ENCODE peak calls at places on chromosomes 1 and 21, in seven cellular contexts. R is neural crest cell, B is glutamatergic neuron, T is heart left ventricle, S is MM.1S, W is AG04450, E is astrocyte. A is an unnamed sample.

GRCh38 chr1:195806060-195806459 is 802.2 kb downstream of the KCNT2 start:
- DNase-seq in W (no peak), E (no peak), R (no peak), B (no peak), S (no peak), T (no peak), A (no peak)

GRCh38 chr1:19089524-19089923 is 120.5 kb downstream of the UBR4 start:
- DNase-seq in T (no peak), R (no peak), E (no peak), W (no peak), B (no peak), S (no peak), A (no peak)

GRCh38 chr1:246788895-246789338 is 64.7 kb downstream of the SCCPDH start:
- DNase-seq in E (peak; percentile 8), B (no peak), R (no peak), T (no peak), W (no peak), S (no peak), A (peak; percentile 37)

GRCh38 chr1:22850681-22851080 is 122.0 kb downstream of the LACTBL1 start:
- DNase-seq in W (no peak), T (peak; percentile 43), E (no peak), R (no peak), B (no peak), S (no peak), A (no peak)

GRCh38 chr1:12132078-12132477 is 34.7 kb upstream of the TNFRSF1B start:
- DNase-seq in W (no peak), R (no peak), B (no peak), S (no peak), E (no peak), T (no peak), A (peak; percentile 8)

GRCh38 chr1:17369466-17369865 is 2.5 kb upstream of the PADI6 start:
- DNase-seq in T (no peak), S (no peak), W (no peak), B (no peak), R (no peak), E (peak; percentile 67), A (no peak)

GRCh38 chr21:30193201-30193600 is 22.7 kb downstream of the CLDN8 start:
- DNase-seq in S (no peak), W (no peak), E (no peak), R (no peak), T (no peak), B (no peak), A (no peak)

GRCh38 chr1:76891931-76892330 is 24.7 kb downstream of the ST6GALNAC5 start:
- DNase-seq in B (no peak), S (no peak), W (peak; percentile 18), E (no peak), T (no peak), R (no peak), A (no peak)

GRCh38 chr21:42614811-42615342 is 38.5 kb upstream of the PDE9A start:
- DNase-seq in S (no peak), B (no peak), T (no peak), E (no peak), W (no peak), R (no peak), A (peak; percentile 47)

GRCh38 chr1:166915941-166916340 is 39.9 kb upstream of the TADA1 start:
- DNase-seq in S (no peak), R (no peak), W (no peak), E (peak; percentile 26), B (no peak), T (no peak), A (no peak)

GRCh38 chr1:164613176-164613575 is 54.2 kb downstream of the PBX1 start:
- DNase-seq in W (no peak), R (no peak), E (peak; percentile 61), B (no peak), T (no peak), S (no peak), A (no peak)

GRCh38 chr1:173270243-173270642 is 63.1 kb upstream of the TNFSF4 start:
- DNase-seq in B (no peak), R (no peak), W (no peak), T (no peak), E (no peak), S (no peak), A (no peak)

GRCh38 chr21:32371913-32372314 is 20.9 kb downstream of the URB1 start:
- DNase-seq in S (no peak), T (no peak), E (peak; percentile 57), W (peak; percentile 52), R (no peak), B (no peak), A (no peak)

GRCh38 chr1:65526049-65526556 is 105.6 kb downstream of the LEPR start:
- DNase-seq in B (no peak), R (no peak), W (no peak), S (no peak), T (no peak), E (no peak), A (peak; percentile 11)

GRCh38 chr1:88961647-88962275 is 30.7 kb downstream of the KYAT3 start:
- DNase-seq in W (no peak), T (no peak), B (no peak), E (no peak), R (no peak), S (no peak), A (no peak)

DNA sequence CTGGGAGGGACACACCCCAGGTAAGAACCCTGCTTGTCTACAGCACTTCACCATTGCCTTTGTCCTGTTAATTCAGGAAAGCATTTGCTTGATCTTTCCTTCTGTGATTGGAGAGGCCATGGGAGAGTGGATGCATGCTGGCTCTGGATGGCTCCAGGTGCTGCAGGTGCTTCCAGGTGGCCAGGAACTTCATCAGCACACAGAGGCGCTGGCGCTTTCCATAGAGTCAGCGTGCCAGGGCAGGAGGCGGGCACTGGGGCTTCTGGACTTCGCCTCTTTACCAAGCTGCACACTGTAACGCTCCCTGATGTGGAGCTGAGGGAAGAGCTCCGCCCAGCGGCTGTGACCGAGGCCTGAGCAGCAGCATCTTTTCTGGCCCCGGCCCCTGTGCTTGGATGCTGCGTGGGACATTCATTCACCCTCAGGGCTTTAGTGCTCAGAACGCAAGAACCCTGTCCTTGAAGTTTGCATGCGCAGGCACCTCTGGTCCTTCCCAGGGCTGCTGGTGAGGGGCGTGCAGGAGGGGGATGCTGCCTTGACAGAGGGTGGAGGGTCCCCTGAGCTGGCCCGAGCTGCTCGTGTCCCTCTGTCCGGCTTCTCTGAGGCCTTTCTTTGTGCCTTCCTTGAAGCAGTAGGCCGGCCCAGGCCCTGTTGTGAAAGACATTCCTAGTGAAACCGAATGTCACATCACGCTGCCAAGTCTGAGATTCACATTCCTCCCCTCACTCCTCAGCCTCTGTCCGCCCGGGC is 1.6 kb upstream of the MX2 start:
- DNase-seq in B (no peak), S (no peak), E (peak; percentile 43), R (no peak), W (peak; percentile 10), T (no peak), A (no peak)
- TF ChIP-seq CTCF in B (no peak), S (no peak), E (no peak), R (peak; percentile 15), W (peak; percentile 4), T (no peak), A (no peak)

DNA sequence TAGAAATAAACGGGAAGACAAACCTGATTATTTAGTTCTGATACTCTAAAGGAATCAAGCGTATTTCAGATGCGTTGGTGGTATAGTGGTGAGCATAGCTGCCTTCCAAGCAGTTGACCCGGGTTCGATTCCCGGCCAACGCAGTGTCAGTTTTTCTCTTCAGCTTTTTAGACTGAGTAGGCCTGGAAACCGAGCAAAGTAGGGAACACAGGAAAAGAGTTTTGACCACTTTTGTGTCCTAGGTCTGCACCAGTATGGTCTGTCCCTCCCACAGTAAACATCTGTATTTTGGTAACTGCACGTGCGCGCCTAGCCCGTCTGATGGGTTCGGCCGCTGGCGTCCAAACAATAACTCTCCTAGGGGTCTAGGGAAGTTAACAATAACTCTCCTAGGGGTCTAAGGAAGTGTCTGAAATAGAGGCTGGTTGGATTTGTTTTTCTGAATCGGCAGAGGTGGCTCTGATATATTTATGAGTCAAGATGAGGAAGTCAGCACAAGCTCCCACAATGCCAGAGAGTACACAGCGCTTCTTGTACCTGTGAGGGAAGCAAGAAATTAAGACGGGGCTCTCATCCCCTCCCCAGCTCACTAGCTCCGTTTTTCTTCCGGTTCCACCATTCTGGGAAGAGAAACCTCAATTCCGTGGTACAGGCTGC is 15.6 kb upstream of the HJV start:
- DNase-seq in W (peak; percentile 78), T (peak; percentile 74), E (peak; percentile 72), R (peak; percentile 84), S (peak; percentile 93), B (peak; percentile 78), A (peak; percentile 35)
- TF ChIP-seq CTCF in W (no peak), T (no peak), E (no peak), R (no peak), S (no peak), B (no peak), A (no peak)

GRCh38 chr1:211829343-211830054 is 1.1 kb downstream of the LPGAT1 start:
- DNase-seq in W (no peak), R (peak; percentile 29), T (peak; percentile 14), E (peak; percentile 10), B (peak; percentile 22), S (no peak), A (no peak)
- TF ChIP-seq CTCF in W (peak; percentile 19), R (peak; percentile 24), T (peak; percentile 7), E (peak; percentile 7), B (no peak), S (no peak), A (no peak)

GRCh38 chr1:21783679-21784603 is 992 bp upstream of the USP48 start:
- DNase-seq in R (no peak), T (no peak), W (peak; percentile 55), S (no peak), B (peak; percentile 89), E (peak; percentile 72), A (peak; percentile 86)

GRCh38 chr1:21778405-21778727 is 4.6 kb downstream of the USP48 start:
- DNase-seq in E (no peak), B (no peak), R (no peak), W (no peak), S (no peak), T (no peak), A (no peak)

GRCh38 chr1:21779613-21780521 is 3.1 kb downstream of the USP48 start:
- DNase-seq in S (no peak), T (no peak), W (no peak), B (no peak), R (no peak), E (no peak), A (peak; percentile 41)

GRCh38 chr1:21782868-21783678 is at the start of gene USP48:
- DNase-seq in E (peak; percentile 94), T (peak; percentile 97), B (peak; percentile 98), W (peak; percentile 94), R (peak; percentile 95), S (peak; percentile 98), A (peak; percentile 91)

DNA sequence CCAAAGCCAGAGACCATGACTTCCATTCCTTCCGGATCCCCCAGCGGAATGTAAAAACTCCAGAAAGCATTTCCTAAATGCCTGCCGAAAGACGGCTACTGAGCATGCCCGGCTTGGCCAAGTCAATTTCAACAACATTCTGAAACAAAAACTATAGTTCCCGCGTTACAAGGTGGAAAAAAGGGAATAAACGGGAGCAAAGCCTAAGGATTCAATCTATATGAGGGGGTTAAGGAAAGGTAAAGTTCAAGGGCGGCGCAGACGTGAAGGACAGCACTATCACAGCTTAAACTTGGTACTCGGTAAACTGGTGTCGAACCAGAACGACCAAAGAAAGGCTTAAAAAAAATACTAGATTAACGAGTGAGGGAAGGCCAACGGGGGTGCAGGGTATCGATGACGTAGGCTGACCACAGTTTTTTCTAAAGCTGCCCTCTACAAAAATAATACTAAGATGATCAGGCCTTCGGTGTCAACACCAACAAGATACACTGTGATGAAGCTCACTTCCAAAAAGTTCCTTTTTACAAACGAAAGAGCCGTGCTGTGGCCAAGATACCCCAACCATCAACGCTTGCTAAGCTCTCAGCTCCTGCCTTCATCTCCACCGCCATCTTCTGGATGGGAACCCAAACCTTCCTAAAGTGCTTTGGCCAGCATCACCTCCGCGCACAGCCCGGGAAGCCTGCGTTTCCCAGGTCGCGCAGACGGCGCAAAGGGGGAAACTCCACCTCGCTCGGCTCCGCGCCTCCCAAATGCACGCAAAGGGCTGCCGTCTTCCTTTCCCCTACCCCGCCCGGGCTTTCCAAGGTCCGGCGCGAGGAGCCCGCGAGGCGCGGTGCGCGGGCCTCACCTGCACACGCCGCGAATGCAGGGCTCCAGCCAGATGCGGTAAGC is 730 bp downstream of the USP48 start:
- DNase-seq in T (peak; percentile 26), B (no peak), S (peak; percentile 75), R (peak; percentile 26), E (peak; percentile 45), W (no peak), A (peak; percentile 54)
- TF ChIP-seq CTCF in T (peak; percentile 24), B (no peak), S (peak; percentile 9), R (no peak), E (no peak), W (peak; percentile 47), A (peak; percentile 56)